ENCODE peak calls at places on chromosomes 3 and 15, in four cellular contexts. D, L, M and J are unnamed samples.

GRCh38 chr3:109952924-109953323 is 615.6 kb upstream of the DPPA4 start:
- DNase-seq in D (no peak), L (no peak), M (no peak), J (no peak)

GRCh38 chr15:67228286-67228685 is 26.2 kb downstream of the AAGAB start:
- DNase-seq in D (no peak), L (no peak), M (no peak), J (no peak)

GRCh38 chr15:72532991-72533601 is 59.0 kb downstream of the ARIH1 start:
- DNase-seq in D (no peak), L (no peak), M (no peak), J (peak)

GRCh38 chr15:80615783-80616391 is 79.2 kb upstream of the ABHD17C start:
- DNase-seq in D (peak), L (no peak), M (peak), J (no peak)

GRCh38 chr3:66544619-66545429 is 44.0 kb upstream of the LRIG1 start:
- DNase-seq in D (no peak), L (no peak), M (no peak), J (no peak)

GRCh38 chr15:47505712-47506542 is 211.4 kb upstream of the SEMA6D start:
- DNase-seq in D (no peak), L (no peak), M (no peak), J (no peak)

GRCh38 chr3:16890605-16891333 is 6.0 kb downstream of the PLCL2 start:
- DNase-seq in D (no peak), L (no peak), M (no peak), J (no peak)

GRCh38 chr3:169619793-169620192 is 43.7 kb downstream of the MECOM start:
- DNase-seq in D (no peak), L (no peak), M (no peak), J (no peak)

GRCh38 chr3:160677459-160677901 is 520 bp downstream of the ARL14 start:
- DNase-seq in D (no peak), L (no peak), M (peak), J (no peak)

GRCh38 chr3:54445630-54446029 is 323.3 kb downstream of the CACNA2D3 start:
- DNase-seq in D (no peak), L (no peak), M (no peak), J (no peak)

GRCh38 chr3:96813820-96814580 is 394 bp upstream of the EPHA6 start:
- DNase-seq in D (peak), L (peak), M (peak), J (peak)
- TF ChIP-seq CTCF in D (no peak), L (no peak), M (no peak), J (peak)

GRCh38 chr3:190242147-190242546 is 80.1 kb downstream of the CLDN1 start:
- DNase-seq in D (no peak), L (no peak), M (no peak), J (no peak)
- TF ChIP-seq CTCF in D (no peak), L (no peak), M (no peak), J (no peak)

GRCh38 chr3:127289646-127290575 is 2.1 kb upstream of the PRR20G start:
- DNase-seq in D (no peak), L (no peak), M (no peak), J (no peak)
- TF ChIP-seq CTCF in D (no peak), L (no peak), M (no peak), J (no peak)

GRCh38 chr3:123745184-123745855 is 138.8 kb downstream of the MYLK start:
- DNase-seq in D (no peak), L (no peak), M (no peak), J (no peak)
- TF ChIP-seq CTCF in D (no peak), L (no peak), M (no peak), J (no peak)

GRCh38 chr3:156676467-156677119 is 2.2 kb downstream of the TIPARP start:
- DNase-seq in D (no peak), L (no peak), M (no peak), J (no peak)
- TF ChIP-seq CTCF in D (no peak), L (no peak), M (no peak), J (no peak)